ENCODE peak calls at places on chromosomes 6 and 20, in four cellular contexts. V is A549, G is HCT116, S is dorsolateral prefrontal cortex. X is an unnamed sample.

GRCh38 chr6:30814137-30815084 is 69.9 kb upstream of the DDR1 start:
- DNase-seq in S (no peak), V (peak), G (peak), X (no peak)

GRCh38 chr20:19213946-19214490 is 1.6 kb downstream of the SLC24A3 start:
- DNase-seq in S (no peak), V (no peak), G (no peak), X (no peak)

GRCh38 chr20:36641506-36641843 is 4.5 kb downstream of the SLA2 start:
- DNase-seq in S (no peak), G (no peak), V (no peak), X (no peak)

GRCh38 chr6:138785980-138786379 is 9.9 kb upstream of the ECT2L start:
- DNase-seq in S (no peak), G (no peak), V (no peak), X (no peak)

GRCh38 chr20:63640086-63640485 is 13.1 kb downstream of the STMN3 start:
- DNase-seq in S (no peak), V (no peak), G (no peak), X (no peak)

GRCh38 chr20:45339084-45339483 is 9.1 kb downstream of the SDC4 start:
- DNase-seq in S (no peak), G (no peak), V (no peak), X (peak)

GRCh38 chr6:1223312-1223603 is 88.6 kb upstream of the FOXQ1 start:
- DNase-seq in V (no peak), S (no peak), G (no peak), X (no peak)

GRCh38 chr20:64068381-64069208 is 5.6 kb downstream of the TCEA2 start:
- DNase-seq in V (no peak), S (no peak), G (no peak), X (no peak)

DNA sequence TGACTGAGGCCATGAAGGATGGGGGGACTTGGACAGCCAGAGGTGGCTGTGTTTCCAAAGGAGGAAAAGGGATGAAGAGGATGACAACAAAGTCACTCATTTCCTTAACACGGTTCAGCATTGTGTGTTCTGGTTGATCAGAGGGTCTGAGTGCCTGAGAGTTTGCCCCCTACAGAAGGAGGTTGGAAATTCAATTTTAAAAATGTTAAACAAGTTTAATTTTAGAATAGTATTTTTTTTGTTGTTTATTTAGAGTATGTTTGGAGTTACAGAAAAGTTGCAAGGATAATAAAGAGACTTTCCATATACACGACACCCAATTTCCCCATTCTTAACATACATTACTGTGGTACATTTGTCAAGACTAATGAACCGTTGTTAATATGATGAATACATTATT is 10.3 kb upstream of the VAPB start:
- DNase-seq in V (no peak), S (no peak), G (no peak), X (no peak)
- TF ChIP-seq CTCF in V (no peak), S (no peak), G (no peak), X (no peak)

GRCh38 chr20:9253140-9253539 is 184.3 kb downstream of the PLCB4 start:
- DNase-seq in G (no peak), S (no peak), V (no peak), X (no peak)

GRCh38 chr20:9244811-9245210 is 175.9 kb downstream of the PLCB4 start:
- DNase-seq in G (no peak), V (no peak), S (no peak), X (no peak)

GRCh38 chr20:9246731-9247130 is 177.8 kb downstream of the PLCB4 start:
- DNase-seq in S (no peak), G (no peak), V (no peak), X (no peak)

GRCh38 chr20:9255171-9255570 is 186.3 kb downstream of the PLCB4 start:
- DNase-seq in V (no peak), G (no peak), S (no peak), X (no peak)

DNA sequence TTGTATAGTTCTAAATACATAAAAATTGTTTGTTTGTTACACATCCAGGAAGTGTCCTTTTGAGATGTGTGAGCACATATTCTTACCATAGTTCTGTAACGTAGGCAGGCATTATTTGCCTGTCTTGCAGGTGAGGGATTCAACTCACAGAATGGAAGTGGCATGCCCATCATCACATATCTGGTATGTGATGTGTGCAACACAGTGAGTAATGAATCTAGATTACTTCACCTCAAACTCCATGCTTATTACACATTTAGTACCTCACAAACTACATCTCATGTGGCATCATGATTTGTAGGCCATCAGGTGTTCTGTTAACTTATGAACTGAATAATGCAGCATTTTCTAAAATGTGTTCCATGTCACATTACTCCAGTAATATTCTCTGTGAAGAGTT is 181.6 kb downstream of the PLCB4 start:
- DNase-seq in G (no peak), V (no peak), S (no peak), X (no peak)
- H3K27ac ChIP-seq in G (no peak), V (no peak), S (no peak), X (no peak)

GRCh38 chr6:27275025-27275956 is 27.8 kb downstream of the PRSS16 start:
- DNase-seq in V (no peak), S (no peak), G (peak), X (no peak)
- H3K4me3 ChIP-seq in V (peak), S (no peak), G (no peak), X (no peak)

GRCh38 chr6:134148566-134148965 is 96.1 kb upstream of the SLC2A12 start:
- DNase-seq in G (no peak), V (no peak), S (no peak), X (no peak)

GRCh38 chr6:134147033-134147533 is 94.7 kb upstream of the SLC2A12 start:
- DNase-seq in S (no peak), V (no peak), G (no peak), X (no peak)

GRCh38 chr6:134145786-134146185 is 93.4 kb upstream of the SLC2A12 start:
- DNase-seq in S (no peak), G (no peak), V (no peak), X (no peak)

DNA sequence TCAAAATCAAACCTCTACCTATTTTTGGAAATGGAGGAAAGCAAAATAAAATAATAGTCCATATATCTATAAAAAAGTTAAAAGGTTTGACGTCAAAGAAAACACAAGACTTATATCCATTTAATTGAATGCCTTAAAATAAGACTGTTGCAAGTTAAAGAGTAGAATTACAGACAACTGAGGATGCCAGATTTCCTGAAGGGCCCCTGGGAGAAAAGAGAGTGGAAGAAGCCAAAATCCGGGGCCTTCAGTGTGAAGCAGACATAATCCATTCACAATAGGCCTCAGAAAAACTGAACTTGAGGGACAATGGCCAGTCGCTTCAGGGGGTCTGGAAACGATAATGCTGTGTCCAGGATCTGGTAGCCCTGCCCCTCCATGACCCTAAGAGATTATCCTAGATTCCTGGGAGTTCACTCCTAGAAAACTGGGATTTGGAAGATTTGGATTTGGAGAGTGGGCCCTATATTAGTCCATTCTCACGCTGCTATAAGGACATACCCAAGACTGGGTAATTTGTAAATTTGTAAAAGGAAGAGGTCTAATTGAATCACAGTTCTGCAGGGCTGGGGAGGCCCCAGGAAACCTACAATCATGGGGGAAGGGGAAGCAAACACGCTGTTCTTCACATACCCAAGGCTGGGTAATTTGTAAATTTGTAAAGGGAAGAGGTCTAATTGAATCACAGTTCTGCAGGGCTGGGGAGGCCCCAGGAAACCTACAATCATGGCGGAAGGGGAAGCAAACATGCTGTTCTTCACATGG is 94.0 kb upstream of the SLC2A12 start:
- DNase-seq in V (no peak), G (no peak), S (no peak), X (no peak)
- TF ChIP-seq CTCF in V (no peak), G (no peak), S (no peak), X (no peak)

GRCh38 chr6:35483062-35483461 is 13.8 kb downstream of the TEAD3 start:
- DNase-seq in G (no peak), S (no peak), V (no peak), X (no peak)

GRCh38 chr6:35483892-35484645 is 12.8 kb downstream of the TEAD3 start:
- DNase-seq in S (no peak), V (no peak), G (no peak), X (no peak)

GRCh38 chr6:35485402-35485877 is 11.4 kb downstream of the TEAD3 start:
- DNase-seq in S (no peak), V (no peak), G (no peak), X (no peak)

GRCh38 chr6:35484921-35485392 is 11.9 kb downstream of the TEAD3 start:
- DNase-seq in V (no peak), S (no peak), G (no peak), X (no peak)

GRCh38 chr6:35483490-35483889 is 13.4 kb downstream of the TEAD3 start:
- DNase-seq in S (no peak), V (no peak), G (no peak), X (no peak)
- H3K27ac ChIP-seq in S (no peak), V (no peak), G (no peak), X (no peak)

DNA sequence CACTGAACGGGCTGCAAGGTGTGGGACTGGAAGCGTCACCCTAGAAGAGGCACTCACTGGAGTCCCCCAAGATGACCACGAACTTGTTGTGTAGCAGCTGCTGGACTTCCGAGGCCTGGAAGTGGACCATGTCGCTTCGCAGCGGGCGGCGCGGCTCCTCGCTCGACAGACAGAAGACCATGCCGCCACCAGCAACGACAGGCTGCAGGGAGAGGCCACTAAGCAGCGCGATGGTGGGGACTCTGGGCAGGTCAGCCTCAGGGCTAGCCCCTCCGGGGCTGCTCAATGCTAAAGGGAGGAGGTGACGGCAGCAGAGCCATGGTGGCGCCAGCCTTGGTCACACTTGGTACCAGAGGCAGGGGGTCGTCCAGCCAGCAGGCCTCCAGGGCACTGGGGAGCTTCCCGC is 720 bp downstream of the PCED1A start:
- DNase-seq in S (no peak), G (no peak), V (no peak), X (no peak)
- H3K4me3 ChIP-seq in S (peak), G (peak), V (peak), X (peak)

DNA sequence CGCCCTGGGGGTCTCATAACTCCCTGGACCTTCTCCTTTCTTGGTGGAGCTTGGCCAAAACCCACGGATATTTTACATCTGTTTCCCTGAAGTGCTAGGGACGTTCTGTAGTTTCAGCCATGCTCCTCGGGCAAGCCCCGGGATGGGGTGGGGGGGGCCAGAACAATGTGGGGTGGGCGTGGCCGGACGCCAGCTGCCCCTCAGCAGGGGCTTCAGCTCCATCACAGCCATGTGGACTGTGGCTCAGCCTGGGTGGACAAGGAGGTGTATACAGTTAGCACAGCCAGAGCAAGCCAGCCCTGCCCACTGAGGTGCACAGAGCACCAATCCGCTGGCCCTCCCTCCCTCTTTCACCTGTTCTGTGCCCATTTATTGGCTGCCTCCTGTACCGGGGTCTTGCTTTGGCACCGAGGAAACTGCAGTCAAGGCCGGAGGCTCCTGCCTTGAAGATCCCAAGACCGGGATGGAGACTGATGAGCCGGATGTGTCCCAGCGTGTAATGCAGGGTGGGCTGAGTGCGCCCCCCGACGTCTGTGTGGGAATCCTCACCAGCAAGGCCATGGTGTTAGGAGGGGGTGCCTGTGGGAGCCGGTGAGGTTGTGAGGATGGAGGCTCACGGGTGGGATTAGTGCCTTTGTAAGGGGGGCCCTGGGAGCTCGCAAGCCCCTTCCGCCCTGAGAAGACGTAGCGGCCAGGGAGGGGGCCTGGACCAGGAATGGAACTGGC is 28.0 kb downstream of the FRMD1 start:
- DNase-seq in V (no peak), S (no peak), G (no peak), X (no peak)
- TF ChIP-seq CTCF in V (no peak), S (peak), G (no peak), X (no peak)

GRCh38 chr6:131740161-131740560 is 29.3 kb upstream of the CTAGE9 start:
- DNase-seq in S (no peak), G (no peak), V (no peak), X (no peak)
- H3K27ac ChIP-seq in S (no peak), G (no peak), V (no peak), X (no peak)